ENCODE peak calls at places on chromosomes 2 and 18, in six cellular contexts. One of them, this sample, is unnamed.

GRCh38 chr2:128685841-128686497 is 367.3 kb upstream of the HS6ST1 start:
- DNase-seq in body of pancreas: no peak
- DNase-seq in tibial nerve: no peak
- DNase-seq in caudate nucleus: no peak
- DNase-seq in posterior cingulate gyrus: no peak
- DNase-seq in astrocyte of the spinal cord: no peak
- DNase-seq in this sample: no peak

GRCh38 chr18:50659091-50660003 is 99.5 kb downstream of the MAPK4 start:
- DNase-seq in body of pancreas: no peak
- DNase-seq in tibial nerve: no peak
- DNase-seq in caudate nucleus: no peak
- DNase-seq in posterior cingulate gyrus: no peak
- DNase-seq in astrocyte of the spinal cord: no peak
- DNase-seq in this sample: no peak

GRCh38 chr2:189512879-189513278 is 67.7 kb downstream of the SLC40A1 start:
- DNase-seq in body of pancreas: no peak
- DNase-seq in tibial nerve: no peak
- DNase-seq in caudate nucleus: no peak
- DNase-seq in posterior cingulate gyrus: no peak
- DNase-seq in astrocyte of the spinal cord: no peak
- DNase-seq in this sample: no peak

GRCh38 chr18:8426401-8426800 is 182.8 kb upstream of the RAB12 start:
- DNase-seq in body of pancreas: no peak
- DNase-seq in tibial nerve: no peak
- DNase-seq in caudate nucleus: no peak
- DNase-seq in posterior cingulate gyrus: no peak
- DNase-seq in astrocyte of the spinal cord: no peak
- DNase-seq in this sample: no peak

GRCh38 chr2:17864676-17865075 is 13.8 kb upstream of the KCNS3 start:
- DNase-seq in body of pancreas: no peak
- DNase-seq in tibial nerve: no peak
- DNase-seq in caudate nucleus: no peak
- DNase-seq in posterior cingulate gyrus: no peak
- DNase-seq in astrocyte of the spinal cord: no peak
- DNase-seq in this sample: peak

GRCh38 chr2:238930216-238930615 is 82.3 kb downstream of the TWIST2 start:
- DNase-seq in body of pancreas: peak
- DNase-seq in tibial nerve: no peak
- DNase-seq in caudate nucleus: no peak
- DNase-seq in posterior cingulate gyrus: no peak
- DNase-seq in astrocyte of the spinal cord: no peak
- DNase-seq in this sample: no peak

GRCh38 chr2:41723531-41723930 is 324.3 kb upstream of the PKDCC start:
- DNase-seq in body of pancreas: no peak
- DNase-seq in tibial nerve: no peak
- DNase-seq in caudate nucleus: no peak
- DNase-seq in posterior cingulate gyrus: no peak
- DNase-seq in astrocyte of the spinal cord: peak
- DNase-seq in this sample: no peak

GRCh38 chr2:112640800-112641675 is 4.7 kb upstream of the SLC20A1 start:
- DNase-seq in body of pancreas: no peak
- DNase-seq in tibial nerve: no peak
- DNase-seq in caudate nucleus: no peak
- DNase-seq in posterior cingulate gyrus: no peak
- DNase-seq in astrocyte of the spinal cord: peak
- DNase-seq in this sample: peak

GRCh38 chr2:172330060-172330671 is 97.2 kb upstream of the ITGA6 start:
- DNase-seq in body of pancreas: peak
- DNase-seq in tibial nerve: no peak
- DNase-seq in caudate nucleus: no peak
- DNase-seq in posterior cingulate gyrus: no peak
- DNase-seq in astrocyte of the spinal cord: no peak
- DNase-seq in this sample: no peak